ENCODE peak calls at places on chromosomes 6 and 20, in seven cellular contexts. One of them, this sample, is unnamed.

GRCh38 chr6:2037230-2037926 is 208.0 kb downstream of the GMDS start:
- DNase-seq in mesendoderm: peak; percentile 44
- DNase-seq in IMR-90: peak; percentile 28
- DNase-seq in H1: no peak
- DNase-seq in trophoblast cell: peak; percentile 18
- DNase-seq in H9: no peak
- DNase-seq in mesenchymal stem cell: no peak
- DNase-seq in this sample: no peak

GRCh38 chr6:170208651-170209353 is 82.1 kb downstream of the DLL1 start:
- DNase-seq in mesendoderm: no peak
- DNase-seq in IMR-90: no peak
- DNase-seq in H1: no peak
- DNase-seq in trophoblast cell: no peak
- DNase-seq in H9: peak; percentile 20
- DNase-seq in mesenchymal stem cell: no peak
- DNase-seq in this sample: no peak

GRCh38 chr6:28383235-28384142 is 16.1 kb downstream of the ZSCAN12 start:
- DNase-seq in mesendoderm: peak; percentile 97
- DNase-seq in IMR-90: peak; percentile 93
- DNase-seq in H1: peak; percentile 87
- DNase-seq in trophoblast cell: peak; percentile 85
- DNase-seq in H9: peak; percentile 96
- DNase-seq in mesenchymal stem cell: peak; percentile 92
- DNase-seq in this sample: peak; percentile 83

GRCh38 chr6:110951986-110952794 is 6.3 kb upstream of the GTF3C6 start:
- DNase-seq in mesendoderm: peak; percentile 16
- DNase-seq in IMR-90: peak; percentile 47
- DNase-seq in H1: no peak
- DNase-seq in trophoblast cell: peak; percentile 92
- DNase-seq in H9: no peak
- DNase-seq in mesenchymal stem cell: peak; percentile 53
- DNase-seq in this sample: no peak

GRCh38 chr6:136719280-136720044 is 72.8 kb downstream of the MAP3K5 start:
- DNase-seq in mesendoderm: no peak
- DNase-seq in IMR-90: peak; percentile 16
- DNase-seq in H1: no peak
- DNase-seq in trophoblast cell: peak; percentile 88
- DNase-seq in H9: no peak
- DNase-seq in mesenchymal stem cell: no peak
- DNase-seq in this sample: no peak

GRCh38 chr6:69917834-69918233 is 51.5 kb downstream of the COL19A1 start:
- DNase-seq in mesendoderm: peak; percentile 37
- DNase-seq in IMR-90: peak; percentile 77
- DNase-seq in H1: no peak
- DNase-seq in trophoblast cell: peak; percentile 60
- DNase-seq in H9: no peak
- DNase-seq in mesenchymal stem cell: peak; percentile 81
- DNase-seq in this sample: no peak

GRCh38 chr6:24775520-24776058 is 852 bp downstream of the GMNN start:
- DNase-seq in mesendoderm: no peak
- DNase-seq in IMR-90: peak; percentile 70
- DNase-seq in H1: no peak
- DNase-seq in trophoblast cell: peak; percentile 92
- DNase-seq in H9: no peak
- DNase-seq in mesenchymal stem cell: peak; percentile 86
- DNase-seq in this sample: no peak

GRCh38 chr20:4601630-4602296 is 119.9 kb upstream of the PRND start:
- DNase-seq in mesendoderm: no peak
- DNase-seq in IMR-90: no peak
- DNase-seq in H1: no peak
- DNase-seq in trophoblast cell: no peak
- DNase-seq in H9: no peak
- DNase-seq in mesenchymal stem cell: peak; percentile 5
- DNase-seq in this sample: no peak

GRCh38 chr6:103672169-103672568 is 1187.5 kb downstream of the HACE1 start:
- DNase-seq in mesendoderm: peak; percentile 26
- DNase-seq in IMR-90: no peak
- DNase-seq in H1: no peak
- DNase-seq in trophoblast cell: peak; percentile 26
- DNase-seq in H9: no peak
- DNase-seq in mesenchymal stem cell: peak; percentile 57
- DNase-seq in this sample: no peak

DNA sequence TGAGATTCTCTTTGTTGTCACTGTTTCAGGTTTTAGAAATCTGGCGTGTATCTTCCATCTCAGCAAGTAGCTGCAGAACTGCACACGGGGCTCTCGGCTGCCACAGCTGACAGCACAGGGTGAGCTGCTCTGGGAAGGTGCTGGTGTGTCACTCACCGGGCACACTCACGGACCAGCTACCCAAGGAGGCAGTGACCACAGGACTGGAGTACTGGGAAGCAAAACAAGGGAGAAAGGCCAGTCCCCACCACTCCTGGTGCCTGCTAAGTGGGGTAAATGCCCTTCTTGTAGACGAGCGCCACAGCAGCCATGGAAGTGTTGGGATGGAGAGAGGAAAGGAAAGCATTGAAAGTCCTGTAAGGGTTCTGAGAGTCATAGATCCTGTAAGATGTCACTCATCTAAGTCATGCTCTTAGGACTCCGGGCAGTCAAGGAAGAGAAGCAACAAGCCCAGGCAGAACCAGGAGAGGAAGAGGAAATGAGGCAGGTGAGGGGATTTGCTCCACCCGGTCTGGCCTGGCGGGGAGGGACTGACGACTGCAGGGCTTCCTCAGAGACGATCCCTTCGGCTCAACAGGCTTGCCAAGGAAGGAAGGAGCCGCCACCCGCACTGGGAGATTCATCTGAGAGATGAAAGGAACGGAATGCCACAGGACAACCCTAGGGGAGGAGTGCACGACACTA is 48.1 kb downstream of the PRDM1 start:
- DNase-seq in mesendoderm: no peak
- DNase-seq in IMR-90: no peak
- DNase-seq in H1: no peak
- DNase-seq in trophoblast cell: peak; percentile 91
- DNase-seq in H9: no peak
- DNase-seq in mesenchymal stem cell: no peak
- DNase-seq in this sample: no peak
- H4K8ac ChIP-seq in mesendoderm: no peak overlapping the region
- H4K8ac ChIP-seq in IMR-90: no peak overlapping the region
- H4K8ac ChIP-seq in H1: no peak overlapping the region
- H4K8ac ChIP-seq in trophoblast cell: peak overlapping the region; percentile 24
- H4K8ac ChIP-seq in H9: no peak overlapping the region
- H4K8ac ChIP-seq in mesenchymal stem cell: no peak overlapping the region
- H4K8ac ChIP-seq in this sample: no peak overlapping the region

GRCh38 chr6:131161987-131162386 is 26.7 kb downstream of the AKAP7 start:
- DNase-seq in mesendoderm: no peak
- DNase-seq in IMR-90: no peak
- DNase-seq in H1: no peak
- DNase-seq in trophoblast cell: no peak
- DNase-seq in H9: peak; percentile 52
- DNase-seq in mesenchymal stem cell: no peak
- DNase-seq in this sample: no peak
- H4K8ac ChIP-seq in mesendoderm: no peak overlapping the region
- H4K8ac ChIP-seq in IMR-90: no peak overlapping the region
- H4K8ac ChIP-seq in H1: no peak overlapping the region
- H4K8ac ChIP-seq in trophoblast cell: no peak overlapping the region
- H4K8ac ChIP-seq in H9: no peak overlapping the region
- H4K8ac ChIP-seq in mesenchymal stem cell: no peak overlapping the region
- H4K8ac ChIP-seq in this sample: no peak overlapping the region

DNA sequence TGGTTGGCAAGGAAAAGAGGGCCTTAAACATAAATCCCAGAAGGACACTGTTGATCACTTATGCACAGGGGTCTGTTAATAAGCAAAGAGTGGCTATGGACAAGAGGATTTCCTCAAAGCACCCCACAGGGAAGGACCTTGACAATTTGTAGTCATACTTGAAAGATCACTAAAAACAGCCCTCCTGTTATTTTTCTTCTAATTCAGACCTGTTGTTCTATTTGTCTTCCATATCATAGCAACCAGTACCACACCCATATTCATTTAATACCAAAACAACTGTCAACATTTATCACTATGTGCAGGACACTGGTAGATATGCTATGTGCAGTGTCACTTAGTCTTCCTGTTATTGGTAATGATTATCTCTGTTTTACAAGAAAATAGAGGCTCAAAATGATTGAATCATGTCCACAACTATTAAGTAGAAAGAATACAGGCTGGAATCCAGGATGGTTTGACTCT is 3.2 kb upstream of the DYNLRB1 start:
- DNase-seq in mesendoderm: no peak
- DNase-seq in IMR-90: no peak
- DNase-seq in H1: no peak
- DNase-seq in trophoblast cell: peak; percentile 21
- DNase-seq in H9: no peak
- DNase-seq in mesenchymal stem cell: peak; percentile 21
- DNase-seq in this sample: no peak
- H4K8ac ChIP-seq in mesendoderm: no peak overlapping the region
- H4K8ac ChIP-seq in IMR-90: no peak overlapping the region
- H4K8ac ChIP-seq in H1: no peak overlapping the region
- H4K8ac ChIP-seq in trophoblast cell: no peak overlapping the region
- H4K8ac ChIP-seq in H9: no peak overlapping the region
- H4K8ac ChIP-seq in mesenchymal stem cell: no peak overlapping the region
- H4K8ac ChIP-seq in this sample: no peak overlapping the region

GRCh38 chr20:13799974-13800373 is 15.1 kb downstream of the NDUFAF5 start:
- DNase-seq in mesendoderm: no peak
- DNase-seq in IMR-90: no peak
- DNase-seq in H1: no peak
- DNase-seq in trophoblast cell: no peak
- DNase-seq in H9: no peak
- DNase-seq in mesenchymal stem cell: no peak
- DNase-seq in this sample: no peak
- H4K8ac ChIP-seq in mesendoderm: no peak overlapping the region
- H4K8ac ChIP-seq in IMR-90: no peak overlapping the region
- H4K8ac ChIP-seq in H1: no peak overlapping the region
- H4K8ac ChIP-seq in trophoblast cell: no peak overlapping the region
- H4K8ac ChIP-seq in H9: no peak overlapping the region
- H4K8ac ChIP-seq in mesenchymal stem cell: no peak overlapping the region
- H4K8ac ChIP-seq in this sample: no peak overlapping the region

GRCh38 chr20:55135923-55136322 is 660.5 kb downstream of the DOK5 start:
- DNase-seq in mesendoderm: no peak
- DNase-seq in IMR-90: no peak
- DNase-seq in H1: no peak
- DNase-seq in trophoblast cell: no peak
- DNase-seq in H9: no peak
- DNase-seq in mesenchymal stem cell: no peak
- DNase-seq in this sample: no peak
- H4K8ac ChIP-seq in mesendoderm: no peak overlapping the region
- H4K8ac ChIP-seq in IMR-90: no peak overlapping the region
- H4K8ac ChIP-seq in H1: no peak overlapping the region
- H4K8ac ChIP-seq in trophoblast cell: no peak overlapping the region
- H4K8ac ChIP-seq in H9: no peak overlapping the region
- H4K8ac ChIP-seq in mesenchymal stem cell: no peak overlapping the region
- H4K8ac ChIP-seq in this sample: no peak overlapping the region

DNA sequence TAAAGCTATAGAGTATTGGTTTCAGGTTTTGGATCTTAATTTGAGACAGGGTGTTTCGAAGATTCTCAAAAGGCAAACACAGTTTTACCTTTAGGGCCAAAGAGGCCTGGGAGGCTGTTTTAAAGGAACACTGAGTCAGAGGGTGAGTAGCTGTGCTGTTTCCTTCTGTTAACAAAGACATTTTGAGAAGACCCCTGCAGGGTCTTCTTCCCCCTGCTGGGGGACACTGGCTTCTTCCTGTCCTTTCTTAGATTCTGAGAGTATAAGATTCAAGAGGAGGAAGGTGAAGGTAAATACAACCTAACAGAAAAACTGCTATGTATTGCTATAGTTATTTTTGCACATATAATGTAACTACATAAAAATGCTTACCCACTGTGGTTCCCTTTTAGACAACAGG is 19.0 kb downstream of the HS3ST5 start:
- DNase-seq in mesendoderm: peak; percentile 77
- DNase-seq in IMR-90: no peak
- DNase-seq in H1: no peak
- DNase-seq in trophoblast cell: no peak
- DNase-seq in H9: no peak
- DNase-seq in mesenchymal stem cell: no peak
- DNase-seq in this sample: no peak
- H4K8ac ChIP-seq in mesendoderm: no peak overlapping the region
- H4K8ac ChIP-seq in IMR-90: no peak overlapping the region
- H4K8ac ChIP-seq in H1: no peak overlapping the region
- H4K8ac ChIP-seq in trophoblast cell: no peak overlapping the region
- H4K8ac ChIP-seq in H9: no peak overlapping the region
- H4K8ac ChIP-seq in mesenchymal stem cell: no peak overlapping the region
- H4K8ac ChIP-seq in this sample: no peak overlapping the region

GRCh38 chr6:156557269-156557885 is 219.8 kb upstream of the ARID1B start:
- DNase-seq in mesendoderm: peak; percentile 82
- DNase-seq in IMR-90: peak; percentile 28
- DNase-seq in H1: no peak
- DNase-seq in trophoblast cell: no peak
- DNase-seq in H9: peak; percentile 71
- DNase-seq in mesenchymal stem cell: no peak
- DNase-seq in this sample: no peak
- H4K8ac ChIP-seq in mesendoderm: no peak overlapping the region
- H4K8ac ChIP-seq in IMR-90: no peak overlapping the region
- H4K8ac ChIP-seq in H1: no peak overlapping the region
- H4K8ac ChIP-seq in trophoblast cell: no peak overlapping the region
- H4K8ac ChIP-seq in H9: no peak overlapping the region
- H4K8ac ChIP-seq in mesenchymal stem cell: no peak overlapping the region
- H4K8ac ChIP-seq in this sample: no peak overlapping the region

GRCh38 chr20:2338702-2339101 is 42.0 kb upstream of the TGM6 start:
- DNase-seq in mesendoderm: no peak
- DNase-seq in IMR-90: no peak
- DNase-seq in H1: no peak
- DNase-seq in trophoblast cell: no peak
- DNase-seq in H9: no peak
- DNase-seq in mesenchymal stem cell: no peak
- DNase-seq in this sample: no peak

GRCh38 chr20:2342243-2342642 is 38.5 kb upstream of the TGM6 start:
- DNase-seq in mesendoderm: no peak
- DNase-seq in IMR-90: no peak
- DNase-seq in H1: no peak
- DNase-seq in trophoblast cell: no peak
- DNase-seq in H9: no peak
- DNase-seq in mesenchymal stem cell: no peak
- DNase-seq in this sample: no peak

GRCh38 chr20:2340136-2340535 is 40.6 kb upstream of the TGM6 start:
- DNase-seq in mesendoderm: peak; percentile 9
- DNase-seq in IMR-90: no peak
- DNase-seq in H1: no peak
- DNase-seq in trophoblast cell: no peak
- DNase-seq in H9: no peak
- DNase-seq in mesenchymal stem cell: no peak
- DNase-seq in this sample: no peak

GRCh38 chr20:2340823-2341222 is 39.9 kb upstream of the TGM6 start:
- DNase-seq in mesendoderm: no peak
- DNase-seq in IMR-90: no peak
- DNase-seq in H1: no peak
- DNase-seq in trophoblast cell: no peak
- DNase-seq in H9: no peak
- DNase-seq in mesenchymal stem cell: no peak
- DNase-seq in this sample: no peak

GRCh38 chr20:2341336-2341735 is 39.4 kb upstream of the TGM6 start:
- DNase-seq in mesendoderm: no peak
- DNase-seq in IMR-90: no peak
- DNase-seq in H1: no peak
- DNase-seq in trophoblast cell: no peak
- DNase-seq in H9: no peak
- DNase-seq in mesenchymal stem cell: no peak
- DNase-seq in this sample: no peak
- H4K8ac ChIP-seq in mesendoderm: no peak overlapping the region
- H4K8ac ChIP-seq in IMR-90: no peak overlapping the region
- H4K8ac ChIP-seq in H1: no peak overlapping the region
- H4K8ac ChIP-seq in trophoblast cell: no peak overlapping the region
- H4K8ac ChIP-seq in H9: no peak overlapping the region
- H4K8ac ChIP-seq in mesenchymal stem cell: no peak overlapping the region
- H4K8ac ChIP-seq in this sample: no peak overlapping the region

This sample was measured in neuronal stem cell.